ENCODE peak calls at places on chromosomes 16 and 17, in nine cellular contexts. I, Q, A, C, J, Y, R, G and E are unnamed samples.

GRCh38 chr16:77920984-77921383 is 101.4 kb upstream of the CLEC3A start:
- DNase-seq in I (no peak), Q (no peak), A (no peak), C (no peak), J (no peak), Y (no peak), R (no peak), G (no peak), E (no peak)

GRCh38 chr17:73784015-73784603 is 139.9 kb upstream of the SDK2 start:
- DNase-seq in I (no peak), Q (no peak), A (no peak), C (no peak), J (no peak), Y (no peak), R (no peak), G (no peak), E (no peak)

GRCh38 chr16:88626646-88627045 is 11.7 kb upstream of the IL17C start:
- DNase-seq in I (no peak), Q (no peak), A (no peak), C (no peak), J (no peak), Y (no peak), R (no peak), G (no peak), E (no peak)

GRCh38 chr16:87931504-87931903 is 4.8 kb downstream of the CA5A start:
- DNase-seq in I (no peak), Q (peak; percentile 93), A (no peak), C (no peak), J (no peak), Y (no peak), R (no peak), G (no peak), E (no peak)

GRCh38 chr16:14020141-14020540 is 51.0 kb upstream of the MRTFB start:
- DNase-seq in I (no peak), Q (no peak), A (no peak), C (no peak), J (no peak), Y (no peak), R (no peak), G (no peak), E (no peak)

GRCh38 chr17:39775075-39775474 is 37.3 kb downstream of the GRB7 start:
- DNase-seq in I (no peak), Q (no peak), A (no peak), C (no peak), J (no peak), Y (no peak), R (no peak), G (no peak), E (no peak)

GRCh38 chr17:40130352-40131042 is 8.7 kb downstream of the MSL1 start:
- DNase-seq in I (no peak), Q (no peak), A (no peak), C (no peak), J (no peak), Y (no peak), R (no peak), G (no peak), E (no peak)

GRCh38 chr17:13542612-13543011 is 59.1 kb downstream of the HS3ST3A1 start:
- DNase-seq in I (no peak), Q (peak; percentile 39), A (no peak), C (no peak), J (no peak), Y (no peak), R (no peak), G (no peak), E (no peak)

GRCh38 chr16:84715854-84716253 is 16.1 kb downstream of the USP10 start:
- DNase-seq in I (no peak), Q (no peak), A (no peak), C (no peak), J (no peak), Y (peak; percentile 41), R (no peak), G (no peak), E (no peak)

GRCh38 chr17:72407336-72408121 is 286.7 kb downstream of the SOX9 start:
- DNase-seq in I (no peak), Q (peak; percentile 98), A (no peak), C (no peak), J (no peak), Y (no peak), R (peak; percentile 87), G (no peak), E (no peak)

GRCh38 chr16:30183961-30184429 is 593 bp downstream of the CORO1A start:
- DNase-seq in I (peak; percentile 62), Q (no peak), A (peak; percentile 75), C (peak; percentile 61), J (peak; percentile 67), Y (no peak), R (no peak), G (no peak), E (peak; percentile 45)

GRCh38 chr17:27834571-27834970 is 34.2 kb upstream of the NOS2 start:
- DNase-seq in I (no peak), Q (no peak), A (no peak), C (no peak), J (no peak), Y (no peak), R (no peak), G (no peak), E (no peak)

GRCh38 chr17:1906622-1907021 is 76.8 kb downstream of the RPA1 start:
- DNase-seq in I (no peak), Q (no peak), A (no peak), C (no peak), J (no peak), Y (no peak), R (no peak), G (no peak), E (no peak)

GRCh38 chr17:56929362-56929969 is 15.6 kb upstream of the TRIM25 start:
- DNase-seq in I (no peak), Q (no peak), A (no peak), C (no peak), J (no peak), Y (no peak), R (peak; percentile 39), G (no peak), E (no peak)

GRCh38 chr17:65799869-65800268 is 238.4 kb upstream of the AXIN2 start:
- DNase-seq in I (no peak), Q (no peak), A (no peak), C (no peak), J (no peak), Y (no peak), R (no peak), G (no peak), E (no peak)

GRCh38 chr17:76053230-76054111 is 18.8 kb downstream of the SRP68 start:
- DNase-seq in I (no peak), Q (peak; percentile 89), A (peak; percentile 31), C (no peak), J (no peak), Y (no peak), R (peak; percentile 80), G (no peak), E (no peak)

GRCh38 chr17:8080799-8081219 is 6.7 kb downstream of the ALOX12B start:
- DNase-seq in I (no peak), Q (no peak), A (no peak), C (no peak), J (no peak), Y (peak; percentile 65), R (no peak), G (no peak), E (no peak)

GRCh38 chr17:72950236-72950931 is 142.1 kb downstream of the SLC39A11 start:
- DNase-seq in I (no peak), Q (no peak), A (no peak), C (no peak), J (no peak), Y (no peak), R (no peak), G (no peak), E (no peak)